ENCODE peak calls at places on chromosome 9, in seven cellular contexts. One of them, this sample, is unnamed. For H3K36me3, the result is how much of the 10 kb centered on the place peaks cover.

GRCh38 chr9:135480071-135480941 is 724 bp downstream of the PPP1R26 start:
- DNase-seq in tibial nerve: no peak
- DNase-seq in mucosa of descending colon: peak
- DNase-seq in naive thymus-derived CD4-positive, alpha-beta T cell: no peak
- DNase-seq in stomach: peak
- DNase-seq in psoas muscle: peak
- DNase-seq in effector memory CD4-positive, alpha-beta T cell: no peak
- DNase-seq in this sample: peak

GRCh38 chr9:20496328-20496727 is 126.0 kb downstream of the MLLT3 start:
- DNase-seq in mucosa of descending colon: no peak
- DNase-seq in effector memory CD4-positive, alpha-beta T cell: no peak
- DNase-seq in psoas muscle: no peak
- DNase-seq in naive thymus-derived CD4-positive, alpha-beta T cell: no peak
- DNase-seq in stomach: no peak
- DNase-seq in tibial nerve: no peak
- DNase-seq in this sample: no peak

GRCh38 chr9:131045300-131046092 is 36.5 kb downstream of the LAMC3 start:
- DNase-seq in tibial nerve: no peak
- DNase-seq in naive thymus-derived CD4-positive, alpha-beta T cell: peak
- DNase-seq in effector memory CD4-positive, alpha-beta T cell: no peak
- DNase-seq in stomach: no peak
- DNase-seq in psoas muscle: no peak
- DNase-seq in mucosa of descending colon: no peak
- DNase-seq in this sample: no peak

GRCh38 chr9:133935328-133936040 is 56.6 kb downstream of the VAV2 start:
- DNase-seq in tibial nerve: peak
- DNase-seq in psoas muscle: peak
- DNase-seq in mucosa of descending colon: peak
- DNase-seq in stomach: peak
- DNase-seq in effector memory CD4-positive, alpha-beta T cell: no peak
- DNase-seq in naive thymus-derived CD4-positive, alpha-beta T cell: no peak
- DNase-seq in this sample: no peak

GRCh38 chr9:93645149-93645889 is 68.9 kb downstream of the PHF2 start:
- DNase-seq in psoas muscle: no peak
- DNase-seq in mucosa of descending colon: peak
- DNase-seq in stomach: peak
- DNase-seq in effector memory CD4-positive, alpha-beta T cell: no peak
- DNase-seq in naive thymus-derived CD4-positive, alpha-beta T cell: no peak
- DNase-seq in tibial nerve: no peak
- DNase-seq in this sample: no peak

GRCh38 chr9:110650261-110650660 is 18.3 kb upstream of the MUSK start:
- DNase-seq in mucosa of descending colon: no peak
- DNase-seq in stomach: no peak
- DNase-seq in effector memory CD4-positive, alpha-beta T cell: no peak
- DNase-seq in tibial nerve: no peak
- DNase-seq in naive thymus-derived CD4-positive, alpha-beta T cell: no peak
- DNase-seq in psoas muscle: peak
- DNase-seq in this sample: no peak

GRCh38 chr9:91059713-91060112 is 258.1 kb downstream of the SYK start:
- DNase-seq in effector memory CD4-positive, alpha-beta T cell: no peak
- DNase-seq in mucosa of descending colon: no peak
- DNase-seq in tibial nerve: no peak
- DNase-seq in psoas muscle: no peak
- DNase-seq in naive thymus-derived CD4-positive, alpha-beta T cell: no peak
- DNase-seq in stomach: no peak
- DNase-seq in this sample: no peak

GRCh38 chr9:124267271-124267807 is 9.6 kb downstream of the NEK6 start:
- DNase-seq in tibial nerve: peak
- DNase-seq in stomach: peak
- DNase-seq in mucosa of descending colon: peak
- DNase-seq in naive thymus-derived CD4-positive, alpha-beta T cell: no peak
- DNase-seq in effector memory CD4-positive, alpha-beta T cell: no peak
- DNase-seq in psoas muscle: peak
- DNase-seq in this sample: no peak

GRCh38 chr9:38026021-38026809 is 42.8 kb downstream of the SHB start:
- DNase-seq in tibial nerve: no peak
- DNase-seq in effector memory CD4-positive, alpha-beta T cell: no peak
- DNase-seq in mucosa of descending colon: no peak
- DNase-seq in naive thymus-derived CD4-positive, alpha-beta T cell: no peak
- DNase-seq in psoas muscle: peak
- DNase-seq in stomach: no peak
- DNase-seq in this sample: no peak

GRCh38 chr9:87556039-87556438 is 58.4 kb downstream of the DAPK1 start:
- DNase-seq in effector memory CD4-positive, alpha-beta T cell: no peak
- DNase-seq in naive thymus-derived CD4-positive, alpha-beta T cell: no peak
- DNase-seq in tibial nerve: no peak
- DNase-seq in mucosa of descending colon: no peak
- DNase-seq in stomach: no peak
- DNase-seq in psoas muscle: no peak
- DNase-seq in this sample: no peak

GRCh38 chr9:89466451-89467277 is 31.2 kb downstream of the SEMA4D start:
- DNase-seq in effector memory CD4-positive, alpha-beta T cell: no peak
- DNase-seq in stomach: no peak
- DNase-seq in tibial nerve: no peak
- DNase-seq in naive thymus-derived CD4-positive, alpha-beta T cell: no peak
- DNase-seq in mucosa of descending colon: no peak
- DNase-seq in psoas muscle: no peak
- DNase-seq in this sample: no peak

GRCh38 chr9:93041108-93041802 is 17.2 kb upstream of the SUSD3 start:
- DNase-seq in naive thymus-derived CD4-positive, alpha-beta T cell: no peak
- DNase-seq in mucosa of descending colon: no peak
- DNase-seq in stomach: no peak
- DNase-seq in psoas muscle: no peak
- DNase-seq in effector memory CD4-positive, alpha-beta T cell: no peak
- DNase-seq in tibial nerve: no peak
- DNase-seq in this sample: no peak

GRCh38 chr9:37775216-37775919 is 9.5 kb downstream of the EXOSC3 start:
- DNase-seq in stomach: no peak
- DNase-seq in tibial nerve: no peak
- DNase-seq in effector memory CD4-positive, alpha-beta T cell: no peak
- DNase-seq in psoas muscle: no peak
- DNase-seq in mucosa of descending colon: no peak
- DNase-seq in naive thymus-derived CD4-positive, alpha-beta T cell: no peak
- DNase-seq in this sample: no peak

GRCh38 chr9:84996049-84996448 is 326.5 kb downstream of the NTRK2 start:
- DNase-seq in effector memory CD4-positive, alpha-beta T cell: no peak
- DNase-seq in stomach: no peak
- DNase-seq in naive thymus-derived CD4-positive, alpha-beta T cell: no peak
- DNase-seq in mucosa of descending colon: no peak
- DNase-seq in tibial nerve: no peak
- DNase-seq in psoas muscle: no peak
- DNase-seq in this sample: no peak

GRCh38 chr9:107008447-107008846 is 145.5 kb downstream of the ZNF462 start:
- DNase-seq in naive thymus-derived CD4-positive, alpha-beta T cell: no peak
- DNase-seq in psoas muscle: no peak
- DNase-seq in mucosa of descending colon: no peak
- DNase-seq in effector memory CD4-positive, alpha-beta T cell: no peak
- DNase-seq in stomach: no peak
- DNase-seq in tibial nerve: no peak
- DNase-seq in this sample: no peak

GRCh38 chr9:94623253-94623652 is 16.1 kb downstream of the FBP1 start:
- DNase-seq in mucosa of descending colon: peak
- DNase-seq in psoas muscle: no peak
- DNase-seq in stomach: peak
- DNase-seq in effector memory CD4-positive, alpha-beta T cell: no peak
- DNase-seq in tibial nerve: no peak
- DNase-seq in naive thymus-derived CD4-positive, alpha-beta T cell: no peak
- DNase-seq in this sample: peak

GRCh38 chr9:16310288-16311145 is 560.0 kb downstream of the BNC2 start:
- DNase-seq in mucosa of descending colon: no peak
- DNase-seq in tibial nerve: no peak
- DNase-seq in psoas muscle: peak
- DNase-seq in stomach: no peak
- DNase-seq in naive thymus-derived CD4-positive, alpha-beta T cell: no peak
- DNase-seq in effector memory CD4-positive, alpha-beta T cell: no peak
- DNase-seq in this sample: no peak

GRCh38 chr9:134378901-134379338 is 52.7 kb downstream of the RXRA start:
- DNase-seq in tibial nerve: no peak
- DNase-seq in naive thymus-derived CD4-positive, alpha-beta T cell: no peak
- DNase-seq in stomach: peak
- DNase-seq in effector memory CD4-positive, alpha-beta T cell: no peak
- DNase-seq in psoas muscle: peak
- DNase-seq in mucosa of descending colon: peak
- DNase-seq in this sample: no peak

GRCh38 chr9:28720746-28721145 is 1147.5 kb upstream of the C9orf72 start:
- DNase-seq in tibial nerve: no peak
- DNase-seq in mucosa of descending colon: no peak
- DNase-seq in naive thymus-derived CD4-positive, alpha-beta T cell: no peak
- DNase-seq in effector memory CD4-positive, alpha-beta T cell: no peak
- DNase-seq in stomach: no peak
- DNase-seq in psoas muscle: no peak
- DNase-seq in this sample: no peak

DNA sequence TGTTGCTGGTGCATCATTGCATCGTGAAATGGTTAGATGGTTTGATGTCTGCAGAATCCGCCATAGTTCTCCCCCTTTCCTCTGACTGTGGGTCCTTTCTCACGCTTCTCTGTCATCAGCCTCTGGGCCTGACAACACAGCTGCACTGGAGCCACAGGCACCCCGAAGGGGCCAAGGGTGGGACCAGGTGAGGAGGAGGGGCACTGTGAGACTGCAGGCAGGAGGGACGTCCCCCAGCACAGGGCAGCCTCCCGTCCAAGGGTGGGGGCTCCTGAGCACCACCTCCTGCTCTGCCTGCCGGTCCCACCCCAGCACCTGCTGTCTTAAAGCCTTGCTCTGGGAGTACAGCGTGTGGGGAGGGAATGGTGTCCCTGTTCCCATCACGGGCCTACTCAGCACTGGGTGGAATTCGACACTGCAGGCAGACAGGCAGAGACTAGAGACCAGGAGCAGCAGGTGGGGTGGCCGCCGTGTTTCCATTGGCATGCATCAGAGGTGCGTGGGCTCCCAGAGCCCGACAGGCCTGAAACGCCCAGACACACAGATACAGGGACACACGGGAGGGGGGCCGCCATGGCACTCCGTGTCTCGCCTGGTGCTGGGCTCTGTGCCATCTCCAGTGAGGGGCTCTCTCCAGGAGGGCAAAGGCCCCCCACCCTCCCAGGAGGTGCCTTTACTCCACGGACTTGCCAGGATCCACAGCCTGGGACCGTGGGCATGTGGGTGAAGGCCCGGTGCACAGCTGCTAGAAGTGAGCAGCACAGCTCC is 15.0 kb downstream of the CACNA1B start:
- DNase-seq in stomach: no peak
- DNase-seq in tibial nerve: no peak
- DNase-seq in psoas muscle: no peak
- DNase-seq in naive thymus-derived CD4-positive, alpha-beta T cell: no peak
- DNase-seq in effector memory CD4-positive, alpha-beta T cell: no peak
- DNase-seq in mucosa of descending colon: no peak
- DNase-seq in this sample: no peak
- H3K36me3 ChIP-seq in stomach: under half
- H3K36me3 ChIP-seq in tibial nerve: under half
- H3K36me3 ChIP-seq in psoas muscle: under half
- H3K36me3 ChIP-seq in naive thymus-derived CD4-positive, alpha-beta T cell: under half
- H3K36me3 ChIP-seq in effector memory CD4-positive, alpha-beta T cell: under half
- H3K36me3 ChIP-seq in mucosa of descending colon: under half
- H3K36me3 ChIP-seq in this sample: under half

GRCh38 chr9:74284596-74284995 is 212.5 kb upstream of the RORB start:
- DNase-seq in psoas muscle: no peak
- DNase-seq in effector memory CD4-positive, alpha-beta T cell: no peak
- DNase-seq in tibial nerve: no peak
- DNase-seq in naive thymus-derived CD4-positive, alpha-beta T cell: no peak
- DNase-seq in stomach: no peak
- DNase-seq in mucosa of descending colon: no peak
- DNase-seq in this sample: no peak
- H3K36me3 ChIP-seq in psoas muscle: under half
- H3K36me3 ChIP-seq in effector memory CD4-positive, alpha-beta T cell: under half
- H3K36me3 ChIP-seq in tibial nerve: under half
- H3K36me3 ChIP-seq in naive thymus-derived CD4-positive, alpha-beta T cell: under half
- H3K36me3 ChIP-seq in stomach: under half
- H3K36me3 ChIP-seq in mucosa of descending colon: under half
- H3K36me3 ChIP-seq in this sample: under half

GRCh38 chr9:95936579-95937075 is 61.1 kb downstream of the ERCC6L2 start:
- DNase-seq in psoas muscle: no peak
- DNase-seq in naive thymus-derived CD4-positive, alpha-beta T cell: no peak
- DNase-seq in stomach: no peak
- DNase-seq in tibial nerve: no peak
- DNase-seq in effector memory CD4-positive, alpha-beta T cell: no peak
- DNase-seq in mucosa of descending colon: no peak
- DNase-seq in this sample: no peak
- H3K36me3 ChIP-seq in psoas muscle: under half
- H3K36me3 ChIP-seq in naive thymus-derived CD4-positive, alpha-beta T cell: under half
- H3K36me3 ChIP-seq in stomach: half or more
- H3K36me3 ChIP-seq in tibial nerve: under half
- H3K36me3 ChIP-seq in effector memory CD4-positive, alpha-beta T cell: under half
- H3K36me3 ChIP-seq in mucosa of descending colon: under half
- H3K36me3 ChIP-seq in this sample: under half

GRCh38 chr9:73162987-73163763 is 11.5 kb downstream of the ANXA1 start:
- DNase-seq in naive thymus-derived CD4-positive, alpha-beta T cell: no peak
- DNase-seq in effector memory CD4-positive, alpha-beta T cell: no peak
- DNase-seq in psoas muscle: no peak
- DNase-seq in tibial nerve: no peak
- DNase-seq in stomach: no peak
- DNase-seq in mucosa of descending colon: no peak
- DNase-seq in this sample: no peak

GRCh38 chr9:73166453-73166852 is 14.8 kb downstream of the ANXA1 start:
- DNase-seq in naive thymus-derived CD4-positive, alpha-beta T cell: no peak
- DNase-seq in psoas muscle: no peak
- DNase-seq in mucosa of descending colon: no peak
- DNase-seq in stomach: no peak
- DNase-seq in effector memory CD4-positive, alpha-beta T cell: no peak
- DNase-seq in tibial nerve: no peak
- DNase-seq in this sample: no peak

GRCh38 chr9:73170185-73170957 is 18.7 kb downstream of the ANXA1 start:
- DNase-seq in tibial nerve: no peak
- DNase-seq in stomach: no peak
- DNase-seq in naive thymus-derived CD4-positive, alpha-beta T cell: no peak
- DNase-seq in mucosa of descending colon: no peak
- DNase-seq in psoas muscle: no peak
- DNase-seq in effector memory CD4-positive, alpha-beta T cell: no peak
- DNase-seq in this sample: no peak

GRCh38 chr9:73165911-73166310 is 14.2 kb downstream of the ANXA1 start:
- DNase-seq in naive thymus-derived CD4-positive, alpha-beta T cell: no peak
- DNase-seq in stomach: no peak
- DNase-seq in psoas muscle: no peak
- DNase-seq in mucosa of descending colon: no peak
- DNase-seq in effector memory CD4-positive, alpha-beta T cell: no peak
- DNase-seq in tibial nerve: no peak
- DNase-seq in this sample: no peak

GRCh38 chr9:73167614-73168013 is 15.9 kb downstream of the ANXA1 start:
- DNase-seq in tibial nerve: no peak
- DNase-seq in mucosa of descending colon: no peak
- DNase-seq in naive thymus-derived CD4-positive, alpha-beta T cell: no peak
- DNase-seq in psoas muscle: no peak
- DNase-seq in effector memory CD4-positive, alpha-beta T cell: no peak
- DNase-seq in stomach: no peak
- DNase-seq in this sample: no peak
- H3K36me3 ChIP-seq in tibial nerve: under half
- H3K36me3 ChIP-seq in mucosa of descending colon: under half
- H3K36me3 ChIP-seq in naive thymus-derived CD4-positive, alpha-beta T cell: under half
- H3K36me3 ChIP-seq in psoas muscle: under half
- H3K36me3 ChIP-seq in effector memory CD4-positive, alpha-beta T cell: half or more
- H3K36me3 ChIP-seq in stomach: half or more
- H3K36me3 ChIP-seq in this sample: under half

This sample was measured in Caco-2.